ENCODE peak calls at places on chromosomes 1 and 21, in ten cellular contexts. P, A, R, I, W, X, H, G, Z and F are unnamed samples.

GRCh38 chr21:29991624-29992023 is 51.8 kb upstream of the GRIK1 start:
- DNase-seq in H (no peak), I (no peak), X (no peak), W (no peak), R (no peak), A (no peak), P (no peak), G (no peak), Z (no peak), F (no peak)

GRCh38 chr1:24186993-24187790 is at the start of gene IFNLR1:
- DNase-seq in R (peak), P (peak), A (peak), H (peak), X (peak), Z (no peak), G (no peak), W (peak), I (peak), F (peak)

GRCh38 chr21:17858764-17859163 is 39.6 kb upstream of the C21orf91 start:
- DNase-seq in Z (no peak), W (no peak), P (no peak), G (no peak), I (no peak), H (no peak), A (no peak), R (no peak), X (no peak), F (no peak)

GRCh38 chr1:76006234-76006633 is 68.3 kb upstream of the ST6GALNAC3 start:
- DNase-seq in A (no peak), I (no peak), X (no peak), Z (no peak), P (no peak), H (no peak), G (peak), R (no peak), W (no peak), F (no peak)

GRCh38 chr1:37399830-37400790 is 74.3 kb upstream of the ZC3H12A start:
- DNase-seq in I (no peak), W (no peak), A (no peak), Z (no peak), G (no peak), X (no peak), H (no peak), P (no peak), R (no peak), F (no peak)

GRCh38 chr1:208835082-208835467 is 590.9 kb upstream of the PLXNA2 start:
- DNase-seq in R (no peak), Z (no peak), A (peak), P (no peak), X (no peak), G (no peak), H (no peak), I (no peak), W (no peak), F (no peak)

GRCh38 chr1:113456967-113457366 is 66.7 kb downstream of the MAGI3 start:
- DNase-seq in P (peak), Z (no peak), G (peak), R (no peak), X (no peak), A (no peak), H (no peak), W (no peak), I (no peak), F (no peak)

GRCh38 chr1:21539933-21540332 is 30.7 kb downstream of the ALPL start:
- DNase-seq in R (no peak), I (peak), W (no peak), A (peak), Z (peak), P (no peak), X (peak), H (no peak), G (peak), F (no peak)

GRCh38 chr1:156816561-156817328 is at the start of gene SH2D2A:
- DNase-seq in R (peak), G (no peak), I (no peak), Z (peak), W (peak), A (no peak), X (no peak), H (peak), P (no peak), F (peak)

GRCh38 chr21:38280446-38280845 is 23.7 kb downstream of the KCNJ15 start:
- DNase-seq in X (no peak), G (no peak), A (no peak), P (no peak), R (no peak), Z (no peak), W (no peak), I (no peak), H (no peak), F (no peak)

GRCh38 chr1:169513208-169513607 is 27.5 kb upstream of the SLC19A2 start:
- DNase-seq in Z (no peak), G (peak), A (no peak), I (no peak), X (no peak), W (no peak), P (no peak), R (no peak), H (no peak), F (no peak)

GRCh38 chr1:66503841-66504470 is 30.0 kb upstream of the SGIP1 start:
- DNase-seq in P (peak), I (peak), Z (no peak), A (peak), R (peak), G (peak), H (peak), X (peak), W (no peak), F (no peak)

GRCh38 chr1:219402925-219403324 is 210.0 kb downstream of the ZC3H11B start:
- DNase-seq in G (no peak), Z (no peak), H (no peak), R (no peak), I (no peak), X (no peak), W (no peak), A (no peak), P (no peak), F (no peak)

GRCh38 chr1:226634156-226634588 is 85.6 kb downstream of the STUM start:
- DNase-seq in Z (peak), P (peak), H (peak), R (peak), I (peak), A (peak), X (peak), G (peak), W (peak), F (peak)